ENCODE peak calls at places on chromosomes 1 and 21, in eight cellular contexts. G, M, V, K, U, J, X and Q are unnamed samples.

GRCh38 chr1:92483442-92484170 is 3.1 kb downstream of the GFI1 start:
- DNase-seq in V (peak), K (no peak), X (peak), J (no peak), G (no peak), U (no peak), M (peak), Q (no peak)

GRCh38 chr1:15192916-15193550 is 39.5 kb downstream of the TMEM51 start:
- DNase-seq in J (no peak), U (no peak), K (no peak), V (no peak), X (no peak), M (no peak), G (no peak), Q (no peak)

GRCh38 chr1:66585002-66585401 is 51.0 kb downstream of the SGIP1 start:
- DNase-seq in J (no peak), V (no peak), K (no peak), X (no peak), U (no peak), M (no peak), G (no peak), Q (no peak)

GRCh38 chr1:68140536-68140935 is 90.1 kb upstream of the DIRAS3 start:
- DNase-seq in K (peak), V (no peak), G (peak), X (no peak), J (no peak), M (peak), U (no peak), Q (peak)

GRCh38 chr1:156815307-156815826 is 1.3 kb downstream of the SH2D2A start:
- DNase-seq in M (peak), K (peak), X (no peak), J (peak), G (peak), V (no peak), U (no peak), Q (peak)

GRCh38 chr1:81559662-81560350 is 240.9 kb upstream of the ADGRL2 start:
- DNase-seq in M (no peak), X (no peak), V (no peak), G (peak), K (no peak), J (no peak), U (no peak), Q (no peak)

GRCh38 chr1:211343607-211344334 is 17.1 kb downstream of the TRAF5 start:
- DNase-seq in G (no peak), U (no peak), V (no peak), J (no peak), M (no peak), K (peak), X (no peak), Q (no peak)

GRCh38 chr1:156124557-156125483 is 10.3 kb downstream of the LMNA start:
- DNase-seq in X (no peak), U (no peak), V (peak), M (peak), G (no peak), K (no peak), J (no peak), Q (peak)

GRCh38 chr1:109266965-109267364 is 16.0 kb downstream of the PSRC1 start:
- DNase-seq in K (peak), X (no peak), M (peak), U (no peak), G (peak), J (no peak), V (peak), Q (peak)

GRCh38 chr1:94049791-94050190 is 71.2 kb downstream of the ABCA4 start:
- DNase-seq in M (no peak), K (no peak), X (no peak), J (no peak), G (no peak), U (no peak), V (no peak), Q (no peak)

GRCh38 chr1:35047188-35047858 is 15.6 kb upstream of the ZMYM6 start:
- DNase-seq in U (no peak), J (no peak), K (peak), V (no peak), X (no peak), G (peak), M (peak), Q (peak)

GRCh38 chr1:246212013-246212412 is 295.1 kb downstream of the SMYD3 start:
- DNase-seq in G (no peak), M (no peak), K (no peak), J (no peak), V (no peak), X (no peak), U (no peak), Q (no peak)

GRCh38 chr1:86507935-86508582 is 38.8 kb upstream of the CLCA4 start:
- DNase-seq in K (peak), J (no peak), X (peak), U (no peak), V (no peak), G (peak), M (no peak), Q (peak)

GRCh38 chr1:203675596-203676347 is 49.1 kb downstream of the ATP2B4 start:
- DNase-seq in J (no peak), K (no peak), U (no peak), G (no peak), M (no peak), V (peak), X (no peak), Q (no peak)

GRCh38 chr1:246032111-246032551 is 474.9 kb downstream of the SMYD3 start:
- DNase-seq in J (no peak), V (no peak), X (peak), U (peak), M (no peak), G (no peak), K (no peak), Q (no peak)

GRCh38 chr1:9881838-9882249 is 28.2 kb downstream of the CTNNBIP1 start:
- DNase-seq in X (no peak), U (no peak), K (peak), V (no peak), G (peak), M (peak), J (no peak), Q (peak)

GRCh38 chr1:84892657-84893618 is at the start of gene LPAR3:
- DNase-seq in M (peak), U (no peak), J (peak), G (peak), X (peak), K (no peak), V (peak), Q (peak)

GRCh38 chr1:15941899-15942660 is 33.8 kb downstream of the ZBTB17 start:
- DNase-seq in J (no peak), X (no peak), G (no peak), U (peak), V (no peak), K (no peak), M (no peak), Q (no peak)

GRCh38 chr1:145758116-145758515 is 38.8 kb downstream of the CD160 start:
- DNase-seq in U (peak), K (no peak), X (no peak), J (no peak), V (no peak), M (no peak), G (no peak), Q (no peak)

GRCh38 chr1:9048551-9048950 is 20.9 kb downstream of the SLC2A5 start:
- DNase-seq in X (no peak), V (no peak), M (no peak), K (no peak), J (no peak), U (no peak), G (no peak), Q (no peak)

GRCh38 chr1:83763281-83764095 is 235.4 kb downstream of the TTLL7 start:
- DNase-seq in G (no peak), X (no peak), J (no peak), K (no peak), M (no peak), V (no peak), U (no peak), Q (no peak)

GRCh38 chr1:152392909-152393308 is 21.2 kb downstream of the CRNN start:
- DNase-seq in U (no peak), X (no peak), V (no peak), J (no peak), K (no peak), M (peak), G (no peak), Q (no peak)

GRCh38 chr1:232515706-232516105 is 114.2 kb downstream of the SIPA1L2 start:
- DNase-seq in M (no peak), G (no peak), U (no peak), V (no peak), X (no peak), J (no peak), K (no peak), Q (no peak)

GRCh38 chr1:226602186-226603029 is 53.8 kb downstream of the STUM start:
- DNase-seq in K (peak), V (peak), X (no peak), M (peak), U (no peak), J (peak), G (peak), Q (peak)

GRCh38 chr1:75719810-75720209 is 4.7 kb upstream of the ACADM start:
- DNase-seq in G (no peak), J (no peak), M (no peak), U (no peak), X (no peak), V (no peak), K (no peak), Q (no peak)

GRCh38 chr1:206771353-206771722 is 765 bp downstream of the IL19 start:
- DNase-seq in M (no peak), J (no peak), U (no peak), V (no peak), K (no peak), X (no peak), G (no peak), Q (no peak)

GRCh38 chr1:117162806-117163205 is 41.3 kb upstream of the TRIM45 start:
- DNase-seq in K (no peak), U (no peak), G (no peak), J (no peak), M (no peak), X (no peak), V (no peak), Q (no peak)

GRCh38 chr1:27643626-27644368 is 8.8 kb upstream of the FGR start:
- DNase-seq in G (peak), X (peak), V (no peak), J (peak), K (peak), M (peak), U (no peak), Q (peak)

GRCh38 chr1:201740609-201741231 is 88.2 kb upstream of the IPO9 start:
- DNase-seq in U (no peak), V (no peak), K (no peak), X (no peak), G (no peak), J (no peak), M (no peak), Q (no peak)

GRCh38 chr21:43864806-43865470 is at the start of gene AGPAT3:
- DNase-seq in K (no peak), V (peak), J (peak), M (no peak), G (no peak), U (no peak), X (peak), Q (no peak)

GRCh38 chr1:6011946-6012258 is 19.7 kb upstream of the NPHP4 start:
- DNase-seq in U (no peak), M (no peak), V (no peak), K (no peak), X (no peak), J (no peak), G (no peak), Q (no peak)

GRCh38 chr1:19468397-19468956 is 16.9 kb downstream of the CAPZB start:
- DNase-seq in J (no peak), U (no peak), M (no peak), V (peak), K (no peak), X (no peak), G (no peak), Q (no peak)

GRCh38 chr1:210418863-210419641 is 90.3 kb downstream of the HHAT start:
- DNase-seq in K (no peak), U (no peak), V (no peak), G (no peak), J (no peak), M (no peak), X (no peak), Q (no peak)

GRCh38 chr1:187999973-188000372 is 1171.2 kb downstream of the PLA2G4A start:
- DNase-seq in G (peak), K (peak), X (peak), M (no peak), J (no peak), V (no peak), U (no peak), Q (no peak)
- TF ChIP-seq CTCF in G (peak), K (peak), X (peak), M (peak), J (no peak), V (no peak), U (no peak), Q (no peak)

GRCh38 chr1:24501371-24502167 is 1.1 kb upstream of the RCAN3 start:
- DNase-seq in K (no peak), J (no peak), M (peak), V (peak), G (no peak), X (no peak), U (no peak), Q (no peak)

GRCh38 chr1:24502168-24503002 is at the start of gene RCAN3:
- DNase-seq in U (peak), J (peak), G (peak), M (peak), X (peak), V (peak), K (peak), Q (peak)

GRCh38 chr1:24498589-24498988 is 4.0 kb upstream of the RCAN3 start:
- DNase-seq in U (no peak), V (no peak), K (no peak), X (no peak), G (no peak), M (no peak), J (no peak), Q (no peak)

GRCh38 chr1:24503003-24503751 is 541 bp downstream of the RCAN3 start:
- DNase-seq in M (peak), K (no peak), J (peak), V (peak), X (peak), U (peak), G (no peak), Q (no peak)

GRCh38 chr1:24500448-24501048 is 2.1 kb upstream of the RCAN3 start:
- DNase-seq in U (no peak), J (no peak), M (no peak), K (no peak), X (no peak), V (no peak), G (no peak), Q (no peak)
- H3K4me3 ChIP-seq in U (no peak), J (no peak), M (no peak), K (no peak), X (no peak), V (no peak), G (no peak), Q (no peak)

GRCh38 chr1:51792864-51793263 is 85.7 kb downstream of the NRDC start:
- DNase-seq in J (no peak), K (peak), X (no peak), U (no peak), G (peak), M (peak), V (no peak), Q (peak)
- TF ChIP-seq CTCF in J (no peak), K (no peak), X (no peak), U (no peak), G (no peak), M (no peak), V (no peak), Q (no peak)

GRCh38 chr1:1376551-1377226 is 1.7 kb upstream of the AURKAIP1 start:
- DNase-seq in K (no peak), V (no peak), U (no peak), M (no peak), X (no peak), G (no peak), J (no peak), Q (no peak)
- H3K4me3 ChIP-seq in K (no peak), V (no peak), U (no peak), M (no peak), X (no peak), G (no peak), J (no peak), Q (no peak)

DNA sequence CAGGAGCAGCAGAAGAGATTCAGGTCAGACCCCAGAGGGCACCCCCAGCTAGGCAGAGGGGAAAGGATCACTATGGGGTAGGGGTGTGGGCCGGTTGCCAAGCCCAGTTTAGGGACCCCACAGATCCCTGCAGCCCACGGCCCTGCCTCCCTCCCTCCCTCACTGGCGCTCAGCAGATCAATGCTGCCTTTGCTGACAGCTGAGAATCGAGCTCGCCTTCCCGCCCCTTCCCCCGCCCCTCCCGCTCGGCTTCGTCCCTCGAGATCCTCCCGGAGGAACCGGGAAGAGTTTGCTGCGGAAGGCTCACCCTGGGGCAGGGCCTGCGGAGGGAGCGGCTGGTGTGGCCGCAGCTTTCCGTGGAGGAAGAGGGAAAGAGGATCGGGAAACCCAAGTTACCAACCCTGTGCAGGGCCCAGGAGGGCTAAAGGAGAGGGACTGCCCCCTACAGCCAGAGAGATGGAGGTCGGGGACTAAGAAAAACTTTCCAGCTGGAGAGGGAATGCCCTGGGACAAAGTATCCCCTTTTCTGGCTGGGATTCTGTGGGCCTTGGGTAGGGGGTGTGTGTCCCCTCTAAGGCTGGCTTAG is 1.1 kb upstream of the KCNQ4 start:
- DNase-seq in M (no peak), U (no peak), K (no peak), J (peak), G (no peak), X (peak), V (peak), Q (no peak)
- TF ChIP-seq CTCF in M (no peak), U (no peak), K (peak), J (no peak), G (no peak), X (no peak), V (no peak), Q (no peak)

DNA sequence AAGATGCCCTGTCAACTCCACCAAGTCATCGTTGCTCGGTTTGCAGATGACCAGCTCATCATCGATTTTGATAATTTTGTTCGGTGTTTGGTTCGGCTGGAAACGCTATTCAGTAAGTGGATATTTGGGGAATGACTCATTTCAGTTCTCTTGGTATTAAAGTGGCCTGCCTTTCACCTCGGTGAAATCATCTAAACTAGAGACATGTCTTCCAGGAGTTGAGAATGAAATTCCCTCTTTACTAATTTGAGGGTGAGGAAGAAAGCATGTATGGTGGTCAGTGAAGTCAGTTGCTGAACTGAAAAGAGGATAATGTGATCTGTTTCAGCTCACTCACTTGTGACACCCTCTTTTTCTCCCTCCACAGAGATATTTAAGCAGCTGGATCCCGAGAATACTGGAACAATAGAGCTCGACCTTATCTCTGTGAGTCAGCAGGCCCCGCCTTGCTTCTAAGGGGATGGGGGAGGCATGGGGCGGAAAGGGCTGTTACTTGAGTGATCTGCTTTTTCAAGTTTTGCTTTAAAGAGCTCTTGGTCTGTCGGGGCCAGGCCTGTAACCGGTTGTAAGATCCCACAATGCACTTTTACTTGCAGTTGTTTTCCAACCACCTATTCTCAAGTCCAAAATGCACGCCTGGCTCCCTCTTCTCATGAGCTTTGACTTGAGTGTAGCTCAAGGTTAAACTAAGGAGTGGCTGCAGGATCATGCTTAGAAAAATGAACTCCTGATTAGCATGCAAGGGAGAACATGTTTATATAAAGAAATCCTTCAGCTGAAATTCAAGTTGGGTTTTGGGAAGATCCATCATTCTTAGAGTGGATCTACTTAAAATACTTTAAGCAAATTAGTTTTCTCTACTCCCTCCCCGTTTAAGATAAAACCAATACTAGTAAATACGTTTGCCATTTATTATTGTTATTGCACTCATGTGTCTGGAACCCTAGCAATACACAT is 59.8 kb downstream of the CAPN2 start:
- DNase-seq in M (peak), K (peak), J (peak), U (no peak), G (peak), X (peak), V (no peak), Q (peak)
- H3K4me3 ChIP-seq in M (no peak), K (no peak), J (peak), U (no peak), G (peak), X (no peak), V (no peak), Q (peak)

GRCh38 chr1:102550729-102551384 is 554.1 kb upstream of the OLFM3 start:
- DNase-seq in J (no peak), G (peak), U (no peak), K (peak), X (peak), M (peak), V (no peak), Q (peak)
- TF ChIP-seq CTCF in J (no peak), G (peak), U (no peak), K (peak), X (peak), M (peak), V (no peak), Q (peak)